ENCODE peak calls at places on chromosomes 3 and 15, in five cellular contexts. H is K562, T is HepG2, X is GM12878, K is A549. L is an unnamed sample.

GRCh38 chr15:92879949-92880725 is 20.0 kb upstream of the CHD2 start:
- DNase-seq in H (no peak), K (no peak), T (no peak), X (no peak), L (no peak)

GRCh38 chr3:50649451-50649931 is 25.2 kb upstream of the DOCK3 start:
- DNase-seq in H (no peak), K (no peak), X (no peak), T (no peak), L (no peak)

GRCh38 chr15:91099616-91100560 is at the start of gene SV2B:
- DNase-seq in K (peak; percentile 48), X (no peak), H (no peak), T (no peak), L (peak; percentile 77)

GRCh38 chr3:45188714-45189659 is 37.1 kb downstream of the TMEM158 start:
- DNase-seq in H (no peak), K (no peak), X (no peak), T (peak; percentile 25), L (no peak)

GRCh38 chr3:16820485-16820884 is 64.3 kb upstream of the PLCL2 start:
- DNase-seq in T (no peak), X (no peak), K (no peak), H (no peak), L (no peak)

GRCh38 chr3:111617912-111618601 is 22.9 kb upstream of the ZBED2 start:
- DNase-seq in T (no peak), H (no peak), K (no peak), X (no peak), L (no peak)

GRCh38 chr15:90889736-90890456 is 5.6 kb downstream of the FES start:
- DNase-seq in T (no peak), H (no peak), K (no peak), X (no peak), L (no peak)

GRCh38 chr15:62390793-62391543 is 225.9 kb upstream of the C2CD4B start:
- DNase-seq in K (peak; percentile 63), T (peak; percentile 32), X (no peak), H (peak; percentile 34), L (peak; percentile 77)

GRCh38 chr3:145088917-145089316 is 1072.1 kb downstream of the PLOD2 start:
- DNase-seq in H (no peak), X (no peak), T (no peak), K (no peak), L (no peak)

GRCh38 chr3:25906132-25906906 is 116.4 kb downstream of the OXSM start:
- DNase-seq in K (no peak), H (no peak), X (no peak), T (no peak), L (peak; percentile 28)

GRCh38 chr3:179961081-179962078 is 75.4 kb downstream of the PEX5L start:
- DNase-seq in H (no peak), X (peak; percentile 71), T (no peak), K (no peak), L (no peak)

GRCh38 chr3:126083913-126084514 is at the start of gene SLC41A3:
- DNase-seq in H (peak; percentile 87), X (peak; percentile 45), T (peak; percentile 80), K (peak; percentile 81), L (peak; percentile 82)

GRCh38 chr3:62145086-62145757 is 228.1 kb downstream of the FEZF2 start:
- DNase-seq in H (no peak), T (no peak), K (no peak), X (no peak), L (no peak)

GRCh38 chr15:47820780-47821319 is 103.5 kb downstream of the SEMA6D start:
- DNase-seq in K (no peak), T (no peak), X (no peak), H (no peak), L (no peak)

GRCh38 chr15:74123685-74124084 is 6.7 kb upstream of the ISLR2 start:
- DNase-seq in X (no peak), K (no peak), T (no peak), H (no peak), L (no peak)

GRCh38 chr15:40339621-40339945 is 1.2 kb downstream of the CCDC9B start:
- DNase-seq in T (no peak), K (peak; percentile 14), X (no peak), H (no peak), L (peak; percentile 32)

GRCh38 chr3:133504736-133505135 is 68.8 kb upstream of the CDV3 start:
- DNase-seq in K (no peak), X (no peak), H (no peak), T (no peak), L (no peak)
- TF ChIP-seq JUNB in K (no peak), X (no peak), H (no peak), T (no peak), L (no peak)

DNA sequence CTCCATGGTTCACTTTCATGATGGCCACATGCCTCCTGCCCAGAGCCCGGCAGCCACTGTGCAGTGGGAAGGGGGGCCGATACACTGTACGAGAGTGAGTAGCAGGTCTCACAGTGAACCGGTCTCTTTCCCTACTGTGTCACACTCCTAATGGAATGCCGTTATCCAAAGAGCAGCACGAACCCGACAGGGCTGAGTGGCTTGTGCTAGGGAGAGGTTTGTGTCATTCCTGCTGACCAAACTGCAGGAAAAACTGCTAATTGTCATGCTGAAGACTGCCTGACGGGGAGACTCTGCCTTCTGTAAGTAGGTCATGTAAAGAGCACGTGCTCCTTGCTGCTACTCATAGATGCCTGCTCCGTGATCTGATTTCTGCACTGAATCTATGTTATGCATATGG is 105.1 kb downstream of the ARPP21 start:
- DNase-seq in T (no peak), H (no peak), X (no peak), K (no peak), L (peak; percentile 68)
- TF ChIP-seq JUNB in T (no peak), H (no peak), X (no peak), K (no peak), L (no peak)

GRCh38 chr3:168395551-168395950 is 299.8 kb upstream of the GOLIM4 start:
- DNase-seq in K (no peak), X (no peak), H (no peak), T (no peak), L (no peak)
- TF ChIP-seq JUNB in K (no peak), X (no peak), H (no peak), T (no peak), L (no peak)

DNA sequence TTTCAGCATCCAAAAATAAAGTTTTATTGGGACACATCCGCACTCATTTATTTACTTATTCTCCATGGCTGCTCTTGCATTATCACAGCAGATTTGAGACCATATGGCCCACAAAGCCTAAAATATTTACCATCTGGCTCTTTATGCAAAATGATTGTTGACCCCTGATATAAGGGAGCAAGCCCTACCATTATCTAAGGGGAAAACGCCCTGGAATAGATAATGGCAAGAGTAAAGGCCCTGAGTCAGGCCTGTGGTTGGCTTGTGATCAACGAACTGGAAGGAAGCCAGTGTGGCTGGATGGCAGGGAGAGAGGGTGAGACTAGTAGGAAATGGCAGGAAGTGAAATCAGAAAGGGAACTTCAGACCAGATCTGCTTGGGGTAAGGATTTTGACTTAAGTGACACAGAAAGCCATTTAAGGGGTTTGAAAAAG is 24.6 kb upstream of the DMXL2 start:
- DNase-seq in K (no peak), H (peak; percentile 83), X (no peak), T (no peak), L (no peak)
- TF ChIP-seq JUNB in K (no peak), H (no peak), X (no peak), T (no peak), L (no peak)

DNA sequence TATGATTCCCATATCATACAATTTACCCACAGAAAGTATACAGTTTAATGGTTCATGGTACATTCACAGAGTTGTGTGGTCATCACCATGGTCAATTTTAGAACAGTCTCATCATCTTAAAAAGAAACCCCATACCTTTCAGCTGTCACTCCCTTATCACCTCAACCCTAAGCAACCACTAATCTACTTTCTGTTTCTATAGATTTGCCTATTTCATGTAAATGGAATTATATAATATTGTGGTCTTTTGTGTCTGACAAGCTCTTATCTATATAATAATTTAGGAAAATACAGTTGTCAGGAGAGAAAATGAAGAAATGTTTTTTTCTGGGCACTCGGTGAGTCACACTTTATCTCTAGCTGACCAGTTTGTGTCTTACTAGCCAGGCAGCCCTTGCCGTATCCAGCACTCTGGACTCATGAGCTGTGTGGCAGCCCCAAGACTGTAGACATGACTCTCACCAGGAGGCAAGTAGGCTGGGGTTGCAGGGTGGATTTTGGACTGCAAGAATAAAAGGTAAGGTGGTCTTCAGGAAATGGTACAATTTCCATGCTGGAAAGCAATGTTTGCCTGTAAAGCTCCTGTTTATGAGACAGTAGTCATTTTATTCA is 234.6 kb downstream of the THRB start:
- DNase-seq in H (peak; percentile 81), K (no peak), X (no peak), T (no peak), L (no peak)
- TF ChIP-seq JUNB in H (no peak), K (no peak), X (no peak), T (no peak), L (no peak)